ENCODE peak calls at places on chromosomes 3 and 15, in four cellular contexts. B is spleen, F is suprapubic skin, Y is IMR-90. P is an unnamed sample.

GRCh38 chr3:98972720-98973119 is 71.2 kb upstream of the DCBLD2 start:
- DNase-seq in Y (no peak), B (no peak), F (no peak), P (no peak)

GRCh38 chr15:84747423-84748273 is 744 bp upstream of the ZNF592 start:
- DNase-seq in B (peak; percentile 97), F (peak; percentile 89), Y (peak; percentile 60), P (peak; percentile 96)

GRCh38 chr15:99925661-99926461 is 192.6 kb upstream of the LYSMD4 start:
- DNase-seq in Y (no peak), B (peak; percentile 97), F (peak; percentile 92), P (peak; percentile 88)

GRCh38 chr3:33699275-33699674 is 18.8 kb downstream of the CLASP2 start:
- DNase-seq in F (no peak), Y (no peak), B (no peak), P (no peak)

GRCh38 chr3:62718515-62719320 is 156.5 kb downstream of the CADPS start:
- DNase-seq in Y (no peak), B (no peak), F (no peak), P (no peak)

GRCh38 chr3:132253262-132253878 is 63.8 kb upstream of the ACP3 start:
- DNase-seq in F (no peak), Y (peak; percentile 76), B (no peak), P (no peak)

GRCh38 chr3:21041621-21042020 is 709.4 kb downstream of the ZNF385D start:
- DNase-seq in B (no peak), F (no peak), Y (no peak), P (no peak)

GRCh38 chr3:133393204-133393603 is 6.7 kb upstream of the BFSP2 start:
- DNase-seq in Y (no peak), B (no peak), F (no peak), P (no peak)

GRCh38 chr15:69280783-69281182 is 17.9 kb upstream of the PAQR5 start:
- DNase-seq in Y (peak; percentile 27), B (no peak), F (no peak), P (peak; percentile 68)

GRCh38 chr3:135310317-135310716 is 515.3 kb downstream of the EPHB1 start:
- DNase-seq in F (no peak), Y (no peak), B (no peak), P (no peak)

GRCh38 chr15:25176991-25177954 is 222.5 kb downstream of the SNRPN start:
- DNase-seq in Y (no peak), B (peak; percentile 51), F (peak; percentile 43), P (no peak)

GRCh38 chr3:32451049-32451659 is 51.5 kb downstream of the CMTM6 start:
- DNase-seq in Y (no peak), B (no peak), F (peak; percentile 27), P (peak; percentile 88)

DNA sequence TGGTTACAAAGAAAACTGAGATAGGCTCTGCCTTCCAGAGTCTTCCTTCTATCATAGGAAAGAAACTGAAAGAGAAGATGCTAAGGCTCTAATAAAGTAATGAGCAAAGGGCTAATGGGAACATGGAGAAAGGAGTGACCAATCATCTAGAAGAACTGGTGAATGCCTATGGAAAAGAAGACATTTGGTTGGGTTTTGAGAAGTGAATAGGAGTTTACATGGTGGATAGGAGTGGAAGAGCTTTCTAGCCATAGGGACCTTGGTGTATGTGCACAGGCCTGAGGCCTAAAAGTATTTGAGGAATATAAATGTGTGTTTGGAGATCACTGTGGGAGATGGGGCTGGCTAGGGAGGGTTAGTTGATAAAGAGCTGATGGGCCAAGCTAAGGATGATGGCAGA is 6.8 kb downstream of the LPP start:
- DNase-seq in B (no peak), F (no peak), Y (no peak), P (no peak)
- H3K4me1 ChIP-seq in B (peaks cover 63% of the 10 kb centered on the region), F (peaks cover 49% of the 10 kb centered on the region), Y (peaks cover 20% of the 10 kb centered on the region), P (peaks cover 74% of the 10 kb centered on the region)

GRCh38 chr15:92656089-92656488 is 514 bp upstream of the FAM174B start:
- DNase-seq in F (no peak), Y (no peak), B (no peak), P (no peak)

GRCh38 chr15:92654662-92655061 is 913 bp downstream of the FAM174B start:
- DNase-seq in F (no peak), B (no peak), Y (no peak), P (no peak)

GRCh38 chr15:92653366-92653765 is 2.2 kb downstream of the FAM174B start:
- DNase-seq in B (no peak), F (no peak), Y (no peak), P (no peak)

GRCh38 chr15:92653836-92654524 is 1.6 kb downstream of the FAM174B start:
- DNase-seq in F (no peak), B (no peak), Y (no peak), P (no peak)

GRCh38 chr15:92655178-92655995 is at the start of gene FAM174B:
- DNase-seq in Y (no peak), B (no peak), F (no peak), P (no peak)
- TF ChIP-seq POLR2A in Y (no peak), B (no peak), F (no peak), P (no peak)

DNA sequence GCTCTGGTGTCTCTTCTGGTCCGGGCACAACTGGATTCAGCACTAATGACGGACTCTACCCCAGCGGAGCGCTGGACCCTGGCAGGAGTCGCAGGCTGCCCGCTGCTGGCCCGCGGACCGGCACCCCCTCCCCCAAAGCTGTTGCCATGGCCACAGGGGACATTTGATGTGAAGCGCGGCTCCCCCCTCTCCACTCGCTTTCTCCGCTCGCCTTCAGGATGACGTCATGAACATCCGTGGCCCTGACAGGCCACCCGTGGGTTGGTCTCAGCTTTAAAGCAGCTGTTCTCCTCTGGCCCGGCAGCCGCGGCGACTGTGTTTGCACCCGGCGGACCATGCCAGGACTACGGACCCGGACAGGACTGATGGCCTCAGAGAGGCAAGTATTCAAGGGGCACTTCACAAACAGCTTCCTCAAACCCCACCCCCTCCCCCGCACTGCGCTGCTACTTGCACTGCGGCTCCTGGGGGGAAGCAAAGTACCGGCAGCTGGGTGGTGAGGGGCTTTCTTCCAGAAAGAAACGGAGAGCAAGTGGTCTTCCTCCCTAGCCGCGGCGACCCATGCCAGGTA is 16.7 kb upstream of the AEN start:
- DNase-seq in B (no peak), F (no peak), Y (no peak), P (no peak)
- H3K4me1 ChIP-seq in B (peaks cover 20% of the 10 kb centered on the region), F (peaks cover 16% of the 10 kb centered on the region), Y (no peaks in the 10 kb centered on the region), P (no peaks in the 10 kb centered on the region)

GRCh38 chr15:100941536-100941935 is 22.4 kb downstream of the LRRK1 start:
- DNase-seq in F (no peak), B (no peak), Y (no peak), P (peak; percentile 77)

GRCh38 chr15:100942656-100943055 is 23.5 kb downstream of the LRRK1 start:
- DNase-seq in B (no peak), Y (no peak), F (no peak), P (peak; percentile 86)

GRCh38 chr15:100939786-100940185 is 20.6 kb downstream of the LRRK1 start:
- DNase-seq in F (no peak), B (no peak), Y (no peak), P (peak; percentile 47)

GRCh38 chr15:100943074-100943473 is 23.9 kb downstream of the LRRK1 start:
- DNase-seq in B (no peak), Y (peak; percentile 5), F (no peak), P (no peak)

GRCh38 chr15:100940785-100941379 is 21.7 kb downstream of the LRRK1 start:
- DNase-seq in F (no peak), Y (no peak), B (no peak), P (peak; percentile 88)
- TF ChIP-seq POLR2A in F (no peak), Y (no peak), B (no peak), P (no peak)

GRCh38 chr15:66851226-66852063 is 149.4 kb downstream of the SMAD6 start:
- DNase-seq in F (peak; percentile 91), Y (peak; percentile 70), B (peak; percentile 95), P (peak; percentile 97)
- H3K4me1 ChIP-seq in F (peaks cover 14% of the 10 kb centered on the region), Y (peaks cover 11% of the 10 kb centered on the region), B (peaks cover 16% of the 10 kb centered on the region), P (peaks cover 29% of the 10 kb centered on the region)

GRCh38 chr15:74790080-74790916 is 8.4 kb downstream of the CSK start:
- DNase-seq in F (no peak), B (peak; percentile 90), Y (peak; percentile 85), P (no peak)
- TF ChIP-seq POLR2A in F (no peak), B (no peak), Y (no peak), P (no peak)

GRCh38 chr15:74403981-74404563 is 29.7 kb downstream of the SEMA7A start:
- DNase-seq in Y (no peak), B (no peak), F (no peak), P (no peak)
- H3K4me1 ChIP-seq in Y (peaks cover 36% of the 10 kb centered on the region), B (peaks cover 100% of the 10 kb centered on the region), F (peaks cover 15% of the 10 kb centered on the region), P (peaks cover 5% of the 10 kb centered on the region)

DNA sequence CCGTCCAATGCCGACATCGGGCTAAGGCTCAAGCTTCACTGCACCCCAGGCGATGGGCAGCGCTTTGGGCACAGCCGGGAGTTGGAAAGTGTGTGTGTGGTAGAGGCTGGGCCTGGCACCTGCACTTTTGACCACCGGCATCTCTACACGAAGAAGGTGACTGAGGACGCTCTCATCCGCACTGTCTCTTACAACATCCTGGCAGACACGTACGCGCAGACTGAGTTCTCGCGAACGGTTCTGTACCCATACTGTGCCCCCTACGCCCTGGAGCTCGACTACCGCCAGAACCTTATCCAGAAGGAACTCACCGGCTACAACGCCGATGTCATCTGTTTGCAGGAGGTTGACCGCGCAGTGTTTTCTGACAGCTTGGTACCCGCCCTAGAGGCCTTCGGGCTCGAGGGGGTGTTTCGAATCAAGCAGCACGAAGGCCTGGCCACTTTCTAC is 1.0 kb downstream of the PDE12 start:
- DNase-seq in B (no peak), F (no peak), Y (peak; percentile 56), P (no peak)
- TF ChIP-seq POLR2A in B (no peak), F (no peak), Y (peak; percentile 48), P (no peak)

GRCh38 chr3:72234394-72234793 is 449.4 kb upstream of the PROK2 start:
- DNase-seq in B (no peak), F (no peak), Y (peak; percentile 50), P (no peak)
- H3K4me1 ChIP-seq in B (peaks cover 6% of the 10 kb centered on the region), F (peaks cover 26% of the 10 kb centered on the region), Y (no peaks in the 10 kb centered on the region), P (peaks cover 10% of the 10 kb centered on the region)

GRCh38 chr3:172042136-172042535 is 2.8 kb downstream of the FNDC3B start:
- DNase-seq in Y (no peak), F (no peak), B (no peak), P (no peak)

GRCh38 chr3:172039352-172040077 is at the start of gene FNDC3B:
- DNase-seq in B (peak; percentile 96), F (peak; percentile 95), Y (peak; percentile 95), P (peak; percentile 99)

GRCh38 chr3:172038823-172039222 is 555 bp upstream of the FNDC3B start:
- DNase-seq in Y (peak; percentile 49), F (peak; percentile 71), B (no peak), P (no peak)

GRCh38 chr3:172040976-172041963 is 1.9 kb downstream of the FNDC3B start:
- DNase-seq in F (no peak), Y (peak; percentile 41), B (no peak), P (no peak)

GRCh38 chr3:172040078-172040975 is 949 bp downstream of the FNDC3B start:
- DNase-seq in F (peak; percentile 91), Y (peak; percentile 86), B (peak; percentile 94), P (no peak)
- TF ChIP-seq POLR2A in F (peak; percentile 62), Y (peak; percentile 79), B (no peak), P (peak; percentile 44)